ENCODE peak calls at places on chromosomes 2 and 18, in seven cellular contexts. H is hippocampal formation; A is psoas muscle; E is sciatic nerve; G is NCI-H1105 treated with DMSO at 0.1 percent for 48 hours; W is occipital lobe; O is activated T-helper 2 cell treated with anti-CD3 and anti-CD28 coated beads, Interferon-gamma antibody, Interleukin-2, Interleukin-4, amounts not matched to agents 10 μg/mL and 5 μg/mL and 100 μg/mL, durations not matched to agents 14 hours and 24 hours and 36 hours. K is an unnamed sample.

GRCh38 chr2:222290691-222291484 is 7.9 kb downstream of the PAX3 start:
- DNase-seq in H (no peak), A (no peak), E (no peak), G (no peak), W (no peak), O (no peak), K (no peak)

GRCh38 chr2:210189452-210190143 is 18.4 kb upstream of the KANSL1L start:
- DNase-seq in H (no peak), A (no peak), E (no peak), G (no peak), W (no peak), O (no peak), K (peak)

GRCh38 chr2:43426305-43427031 is 169.4 kb downstream of the THADA start:
- DNase-seq in H (peak), A (no peak), E (no peak), G (no peak), W (peak), O (peak), K (peak)

GRCh38 chr2:239285071-239285931 is 115.5 kb downstream of the HDAC4 start:
- DNase-seq in H (no peak), A (peak), E (peak), G (no peak), W (no peak), O (no peak), K (no peak)

GRCh38 chr2:159516241-159516758 is 100.0 kb downstream of the BAZ2B start:
- DNase-seq in H (peak), A (no peak), E (no peak), G (peak), W (no peak), O (no peak), K (no peak)

GRCh38 chr18:55779461-55779710 is 191.4 kb upstream of the TCF4 start:
- DNase-seq in H (peak), A (peak), E (no peak), G (peak), W (no peak), O (no peak), K (no peak)

GRCh38 chr18:25503567-25504081 is 151.7 kb upstream of the ZNF521 start:
- DNase-seq in H (peak), A (peak), E (peak), G (peak), W (peak), O (no peak), K (no peak)

GRCh38 chr2:176100547-176101140 is 1.0 kb downstream of the HOXD12 start:
- DNase-seq in H (no peak), A (no peak), E (no peak), G (no peak), W (no peak), O (no peak), K (no peak)

GRCh38 chr2:191696001-191696400 is 18.1 kb downstream of the NABP1 start:
- DNase-seq in H (no peak), A (peak), E (peak), G (no peak), W (no peak), O (no peak), K (peak)

GRCh38 chr2:143852748-143853147 is 667.2 kb downstream of the ZEB2 start:
- DNase-seq in H (no peak), A (peak), E (no peak), G (no peak), W (no peak), O (no peak), K (no peak)

GRCh38 chr2:96788393-96789244 is 27.4 kb upstream of the CNNM3 start:
- DNase-seq in H (no peak), A (peak), E (no peak), G (no peak), W (peak), O (no peak), K (no peak)

GRCh38 chr2:10132043-10132575 is 9.6 kb downstream of the RRM2 start:
- DNase-seq in H (no peak), A (no peak), E (no peak), G (no peak), W (no peak), O (no peak), K (no peak)

GRCh38 chr2:101152195-101153076 is 1.3 kb upstream of the TBC1D8 start:
- DNase-seq in H (peak), A (peak), E (peak), G (peak), W (no peak), O (no peak), K (peak)

GRCh38 chr18:23593720-23594119 is 7.4 kb upstream of the NPC1 start:
- DNase-seq in H (no peak), A (no peak), E (no peak), G (no peak), W (no peak), O (no peak), K (peak)

GRCh38 chr2:236309669-236310029 is 45.4 kb upstream of the ASB18 start:
- DNase-seq in H (no peak), A (no peak), E (no peak), G (peak), W (no peak), O (no peak), K (no peak)